ENCODE peak calls at places on chromosomes 13 and 19, in four cellular contexts. Y is HEK293T, Z is cortex of kidney, M is OCI-M1. D is an unnamed sample.

GRCh38 chr13:75170321-75170720 is 311.6 kb downstream of the TBC1D4 start:
- DNase-seq in Y (no peak), Z (no peak), M (no peak), D (no peak)

GRCh38 chr13:34675626-34676025 is 266.4 kb upstream of the NBEA start:
- DNase-seq in Y (no peak), Z (no peak), M (no peak), D (no peak)

GRCh38 chr13:46996316-46996715 is 99.5 kb upstream of the HTR2A start:
- DNase-seq in Y (no peak), Z (no peak), M (no peak), D (no peak)

GRCh38 chr19:33467851-33468250 is 53.7 kb downstream of the PEPD start:
- DNase-seq in Y (no peak), Z (no peak), M (no peak), D (no peak)

GRCh38 chr13:33262069-33262487 is 23.5 kb downstream of the STARD13 start:
- DNase-seq in Y (no peak), Z (no peak), M (no peak), D (no peak)

GRCh38 chr13:75771818-75772217 is 135.7 kb downstream of the LMO7 start:
- DNase-seq in Y (no peak), Z (no peak), M (no peak), D (no peak)

GRCh38 chr13:44629465-44630183 is 53.5 kb upstream of the TSC22D1 start:
- DNase-seq in Y (no peak), Z (no peak), M (no peak), D (no peak)

GRCh38 chr19:6219147-6219525 is 60.6 kb downstream of the MLLT1 start:
- DNase-seq in Y (no peak), Z (no peak), M (no peak), D (no peak)

GRCh38 chr13:109976206-109976997 is 190.0 kb upstream of the IRS2 start:
- DNase-seq in Y (no peak), Z (no peak), M (no peak), D (no peak)

GRCh38 chr19:21508198-21508597 is 2.8 kb downstream of the ZNF429 start:
- DNase-seq in Y (no peak), Z (no peak), M (no peak), D (no peak)

GRCh38 chr19:38304866-38305429 is 897 bp downstream of the C19orf33 start:
- DNase-seq in Y (peak), Z (no peak), M (no peak), D (no peak)

GRCh38 chr19:4830768-4831265 is 695 bp downstream of the TICAM1 start:
- DNase-seq in Y (no peak), Z (no peak), M (no peak), D (no peak)

GRCh38 chr19:13102416-13102665 is 317 bp downstream of the LYL1 start:
- DNase-seq in Y (no peak), Z (no peak), M (no peak), D (no peak)

GRCh38 chr19:16588089-16588823 is 16.0 kb upstream of the SLC35E1 start:
- DNase-seq in Y (no peak), Z (no peak), M (peak), D (peak)

GRCh38 chr13:100987993-100988392 is 313.4 kb upstream of the TMTC4 start:
- DNase-seq in Y (no peak), Z (no peak), M (no peak), D (no peak)

GRCh38 chr19:688214-688613 is 7.0 kb downstream of the PRSS57 start:
- DNase-seq in Y (no peak), Z (no peak), M (no peak), D (no peak)

GRCh38 chr19:16461630-16462051 is 10.1 kb downstream of the EPS15L1 start:
- DNase-seq in Y (no peak), Z (no peak), M (no peak), D (no peak)

GRCh38 chr13:100547805-100548204 is 40.8 kb downstream of the GGACT start:
- DNase-seq in Y (no peak), Z (no peak), M (no peak), D (no peak)

D was measured in KBM-7.